ENCODE peak calls at places on chromosomes 11 and 22, in ten cellular contexts. P is stimulated activated CD4-positive, alpha-beta T cell treated with anti-CD3 and anti-CD28 coated beads, Interleukin-1b, Interleukin-23, amount 100 ng/mL, for 48 hours; Z is foreskin melanocyte; C is endothelial cell; F is neural progenitor cell; Y is CD8-positive, alpha-beta T cell; L is GM23248; K is Kasumi-1; M is C1 segment of cervical spinal cord; R is astrocyte of the hippocampus. U is an unnamed sample.

GRCh38 chr11:134001101-134001500 is 44.3 kb upstream of the IGSF9B start:
- DNase-seq in P (no peak), Z (no peak), C (no peak), F (no peak), Y (no peak), L (no peak), K (no peak), M (no peak), R (no peak), U (no peak)

GRCh38 chr22:45314054-45314721 is 4.5 kb downstream of the FAM118A start:
- DNase-seq in P (no peak), Z (no peak), C (no peak), F (no peak), Y (no peak), L (no peak), K (no peak), M (no peak), R (no peak), U (no peak)

GRCh38 chr11:102007567-102008437 is 39.4 kb upstream of the CFAP300 start:
- DNase-seq in P (no peak), Z (peak), C (no peak), F (peak), Y (no peak), L (peak), K (peak), M (no peak), R (peak), U (peak)

GRCh38 chr11:45444796-45445195 is 158.7 kb upstream of the SYT13 start:
- DNase-seq in P (no peak), Z (no peak), C (no peak), F (no peak), Y (no peak), L (no peak), K (no peak), M (no peak), R (no peak), U (peak)

GRCh38 chr11:96235725-96236124 is 107.3 kb downstream of the MAML2 start:
- DNase-seq in P (peak), Z (no peak), C (no peak), F (no peak), Y (no peak), L (peak), K (no peak), M (no peak), R (no peak), U (no peak)

GRCh38 chr11:83219095-83219494 is 25.6 kb downstream of the ANKRD42 start:
- DNase-seq in P (no peak), Z (no peak), C (peak), F (peak), Y (no peak), L (no peak), K (no peak), M (no peak), R (no peak), U (no peak)

GRCh38 chr11:43515090-43515489 is 156.4 kb downstream of the TTC17 start:
- DNase-seq in P (no peak), Z (no peak), C (peak), F (peak), Y (no peak), L (peak), K (peak), M (no peak), R (no peak), U (no peak)

GRCh38 chr11:1883342-1884122 is 8.2 kb downstream of the PRR33 start:
- DNase-seq in P (no peak), Z (no peak), C (no peak), F (no peak), Y (no peak), L (no peak), K (no peak), M (no peak), R (no peak), U (no peak)

GRCh38 chr22:20946080-20946986 is 20.7 kb upstream of the AIFM3 start:
- DNase-seq in P (no peak), Z (no peak), C (no peak), F (no peak), Y (no peak), L (peak), K (no peak), M (no peak), R (peak), U (no peak)

GRCh38 chr11:104968856-104969776 is 742 bp upstream of the CASP4 start:
- DNase-seq in P (no peak), Z (no peak), C (no peak), F (peak), Y (no peak), L (peak), K (no peak), M (no peak), R (no peak), U (peak)

GRCh38 chr22:19820880-19821522 is 33.7 kb downstream of the GNB1L start:
- DNase-seq in P (no peak), Z (no peak), C (peak), F (peak), Y (no peak), L (no peak), K (peak), M (no peak), R (no peak), U (no peak)

GRCh38 chr11:8828580-8829358 is 82.2 kb upstream of the AKIP1 start:
- DNase-seq in P (no peak), Z (no peak), C (no peak), F (no peak), Y (no peak), L (peak), K (peak), M (no peak), R (peak), U (no peak)

GRCh38 chr11:75142714-75143419 is 8.0 kb upstream of the SLCO2B1 start:
- DNase-seq in P (peak), Z (peak), C (peak), F (no peak), Y (peak), L (peak), K (peak), M (no peak), R (peak), U (peak)

GRCh38 chr11:96149743-96150555 is 193.0 kb downstream of the MAML2 start:
- DNase-seq in P (no peak), Z (no peak), C (no peak), F (no peak), Y (no peak), L (peak), K (no peak), M (no peak), R (peak), U (no peak)

GRCh38 chr11:75949023-75949672 is 134.1 kb downstream of the UVRAG start:
- DNase-seq in P (no peak), Z (no peak), C (no peak), F (no peak), Y (no peak), L (peak), K (no peak), M (no peak), R (no peak), U (no peak)

GRCh38 chr11:111408789-111409727 is 30.0 kb upstream of the POU2AF1 start:
- DNase-seq in P (no peak), Z (no peak), C (no peak), F (no peak), Y (no peak), L (peak), K (peak), M (no peak), R (peak), U (no peak)

GRCh38 chr11:12677131-12677530 is 2.9 kb downstream of the TEAD1 start:
- DNase-seq in P (no peak), Z (peak), C (no peak), F (peak), Y (no peak), L (peak), K (no peak), M (no peak), R (peak), U (peak)

GRCh38 chr11:46675288-46675851 is 25.0 kb downstream of the ARHGAP1 start:
- DNase-seq in P (no peak), Z (no peak), C (no peak), F (no peak), Y (no peak), L (peak), K (no peak), M (no peak), R (peak), U (no peak)

GRCh38 chr11:123373754-123374621 is 56.1 kb upstream of the GRAMD1B start:
- DNase-seq in P (no peak), Z (no peak), C (no peak), F (no peak), Y (no peak), L (no peak), K (no peak), M (no peak), R (no peak), U (no peak)

GRCh38 chr11:123760894-123761293 is 6.6 kb upstream of the OR6X1 start:
- DNase-seq in P (no peak), Z (no peak), C (no peak), F (no peak), Y (no peak), L (no peak), K (no peak), M (no peak), R (no peak), U (no peak)

GRCh38 chr11:70220920-70221319 is 17.8 kb downstream of the FADD start:
- DNase-seq in P (no peak), Z (no peak), C (no peak), F (no peak), Y (no peak), L (no peak), K (no peak), M (no peak), R (peak), U (no peak)

GRCh38 chr11:64251986-64252837 is 882 bp downstream of the PLCB3 start:
- DNase-seq in P (no peak), Z (no peak), C (peak), F (peak), Y (no peak), L (peak), K (peak), M (no peak), R (peak), U (no peak)

GRCh38 chr22:27670701-27671412 is 130.7 kb downstream of the MN1 start:
- DNase-seq in P (no peak), Z (no peak), C (peak), F (peak), Y (no peak), L (peak), K (peak), M (no peak), R (peak), U (no peak)

GRCh38 chr22:47308886-47309285 is 546.4 kb downstream of the TBC1D22A start:
- DNase-seq in P (no peak), Z (no peak), C (no peak), F (no peak), Y (no peak), L (no peak), K (no peak), M (no peak), R (no peak), U (no peak)

GRCh38 chr11:23078289-23078971 is 218.2 kb upstream of the CCDC179 start:
- DNase-seq in P (no peak), Z (peak), C (no peak), F (no peak), Y (no peak), L (peak), K (no peak), M (no peak), R (peak), U (no peak)